ENCODE peak calls at places on chromosomes 2 and 18, in eight cellular contexts. Y, C, O, Q, J, I, X and L are unnamed samples.

GRCh38 chr2:177334940-177335543 is 57.5 kb upstream of the AGPS start:
- DNase-seq in Y (peak), C (peak), O (peak), Q (peak), J (peak), I (peak), X (no peak), L (no peak)

GRCh38 chr18:26159353-26159752 is 25.7 kb downstream of the PSMA8 start:
- DNase-seq in Y (no peak), C (peak), O (no peak), Q (no peak), J (no peak), I (no peak), X (no peak), L (no peak)

GRCh38 chr2:246489-247145 is 17.2 kb downstream of the SH3YL1 start:
- DNase-seq in Y (peak), C (peak), O (peak), Q (peak), J (peak), I (peak), X (no peak), L (no peak)

GRCh38 chr2:237718277-237718634 is 80.3 kb upstream of the RBM44 start:
- DNase-seq in Y (no peak), C (no peak), O (no peak), Q (no peak), J (no peak), I (no peak), X (no peak), L (no peak)

GRCh38 chr2:200399046-200399445 is 92.6 kb downstream of the SPATS2L start:
- DNase-seq in Y (peak), C (no peak), O (no peak), Q (no peak), J (no peak), I (no peak), X (no peak), L (no peak)

GRCh38 chr18:32373995-32374394 is 96.7 kb downstream of the GAREM1 start:
- DNase-seq in Y (peak), C (peak), O (no peak), Q (no peak), J (no peak), I (no peak), X (no peak), L (no peak)

GRCh38 chr18:35051978-35052377 is 10.8 kb downstream of the MAPRE2 start:
- DNase-seq in Y (no peak), C (no peak), O (no peak), Q (no peak), J (no peak), I (no peak), X (no peak), L (no peak)

GRCh38 chr2:2409481-2409880 is 78.4 kb upstream of the MYT1L start:
- DNase-seq in Y (no peak), C (no peak), O (no peak), Q (no peak), J (no peak), I (no peak), X (no peak), L (no peak)

GRCh38 chr2:165427686-165428085 is 41.8 kb upstream of the CSRNP3 start:
- DNase-seq in Y (no peak), C (no peak), O (no peak), Q (no peak), J (no peak), I (no peak), X (no peak), L (no peak)
- H3K4me2 ChIP-seq in Y (no peak), C (no peak), O (no peak), Q (no peak), J (no peak), I (no peak), X (no peak), L (no peak)

GRCh38 chr2:100786297-100786658 is 33.7 kb upstream of the NPAS2 start:
- DNase-seq in Y (peak), C (no peak), O (no peak), Q (peak), J (no peak), I (no peak), X (no peak), L (no peak)
- TF ChIP-seq RAD21 in Y (no peak), C (no peak), O (no peak), Q (no peak), J (no peak), I (no peak), X (no peak), L (no peak)

GRCh38 chr2:65344689-65345088 is 87.7 kb downstream of the SPRED2 start:
- DNase-seq in Y (no peak), C (no peak), O (no peak), Q (no peak), J (no peak), I (no peak), X (no peak), L (no peak)
- H3K4me2 ChIP-seq in Y (no peak), C (no peak), O (no peak), Q (no peak), J (no peak), I (no peak), X (peak), L (no peak)

GRCh38 chr2:208269091-208269490 is 3.0 kb downstream of the PIKFYVE start:
- DNase-seq in Y (no peak), C (no peak), O (no peak), Q (peak), J (no peak), I (peak), X (no peak), L (no peak)
- TF ChIP-seq RAD21 in Y (no peak), C (no peak), O (no peak), Q (no peak), J (no peak), I (peak), X (no peak), L (no peak)

GRCh38 chr2:101328474-101329007 is 20.0 kb upstream of the RNF149 start:
- DNase-seq in Y (peak), C (no peak), O (no peak), Q (no peak), J (no peak), I (no peak), X (peak), L (no peak)
- H3K4me2 ChIP-seq in Y (no peak), C (peak), O (no peak), Q (no peak), J (peak), I (no peak), X (no peak), L (peak)

GRCh38 chr2:82316573-82317371 is 2012.2 kb upstream of the LRRTM1 start:
- DNase-seq in Y (no peak), C (no peak), O (no peak), Q (no peak), J (no peak), I (no peak), X (no peak), L (no peak)

GRCh38 chr2:82320296-82320695 is 2015.7 kb upstream of the LRRTM1 start:
- DNase-seq in Y (no peak), C (no peak), O (no peak), Q (no peak), J (no peak), I (no peak), X (no peak), L (no peak)

DNA sequence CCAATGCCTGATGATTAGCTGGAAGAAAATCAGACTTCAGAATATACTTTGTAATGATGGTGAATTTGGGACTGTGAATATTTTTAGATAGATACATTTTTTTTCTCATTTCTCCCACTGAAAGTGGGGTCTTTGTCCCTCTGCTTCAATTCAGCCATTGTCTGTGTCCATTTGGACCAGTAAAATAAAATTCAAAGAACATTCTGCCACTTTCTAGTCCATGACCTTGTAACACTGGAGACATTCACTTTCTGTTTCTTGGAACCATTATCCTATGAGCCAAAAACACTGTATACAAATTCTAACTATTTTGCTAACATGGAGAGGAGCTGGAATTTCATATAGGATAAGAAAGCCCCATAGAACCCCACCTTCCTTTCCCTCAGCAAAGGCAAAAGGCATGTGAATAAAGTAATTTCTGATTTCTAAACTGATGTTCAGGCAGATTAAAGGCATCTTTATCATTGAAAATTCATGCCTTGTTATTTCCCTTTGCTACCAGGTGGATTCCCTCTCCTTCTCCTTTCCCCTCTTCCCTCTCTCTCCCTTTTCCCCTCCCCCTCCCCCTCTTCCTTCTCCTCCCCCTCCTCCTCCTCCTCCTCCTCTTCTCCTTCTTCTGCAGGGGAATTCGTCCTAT is 2010.4 kb upstream of the LRRTM1 start:
- DNase-seq in Y (no peak), C (no peak), O (no peak), Q (no peak), J (no peak), I (no peak), X (no peak), L (no peak)
- TF ChIP-seq RAD21 in Y (no peak), C (no peak), O (no peak), Q (no peak), J (no peak), I (no peak), X (no peak), L (no peak)